ENCODE peak calls at places on chromosomes 12 and 14, in five cellular contexts. D, R, F, Z and K are unnamed samples.

GRCh38 chr14:53047302-53047701 is 96.5 kb upstream of the FERMT2 start:
- DNase-seq in D (no peak), R (no peak), F (no peak), Z (no peak), K (no peak)

GRCh38 chr12:18492372-18493025 is 231.2 kb downstream of the PIK3C2G start:
- DNase-seq in D (no peak), R (peak), F (no peak), Z (no peak), K (no peak)

GRCh38 chr14:68784995-68785816 is 7.7 kb downstream of the ZFP36L1 start:
- DNase-seq in D (no peak), R (peak), F (no peak), Z (no peak), K (no peak)

GRCh38 chr12:11669348-11669747 is 19.9 kb downstream of the ETV6 start:
- DNase-seq in D (no peak), R (no peak), F (no peak), Z (no peak), K (no peak)

GRCh38 chr14:62213516-62213915 is 451.3 kb downstream of the SNAPC1 start:
- DNase-seq in D (no peak), R (peak), F (no peak), Z (no peak), K (no peak)

GRCh38 chr12:110582286-110583136 is 607 bp downstream of the PPTC7 start:
- DNase-seq in D (peak), R (no peak), F (peak), Z (peak), K (peak)

GRCh38 chr12:130227641-130228040 is 65.4 kb downstream of the FZD10 start:
- DNase-seq in D (no peak), R (no peak), F (no peak), Z (no peak), K (no peak)

GRCh38 chr12:58310828-58311273 is 369.5 kb downstream of the ATP23 start:
- DNase-seq in D (no peak), R (peak), F (peak), Z (no peak), K (no peak)

GRCh38 chr12:64169999-64170398 is 52.1 kb downstream of the KICS2 start:
- DNase-seq in D (no peak), R (no peak), F (no peak), Z (no peak), K (no peak)

GRCh38 chr12:90978117-90978770 is 23.3 kb upstream of the CCER1 start:
- DNase-seq in D (no peak), R (peak), F (peak), Z (no peak), K (no peak)

GRCh38 chr12:70609739-70610491 is 27.3 kb downstream of the PTPRB start:
- DNase-seq in D (peak), R (peak), F (peak), Z (peak), K (peak)

GRCh38 chr14:66078031-66078430 is 408.1 kb upstream of the CCDC196 start:
- DNase-seq in D (no peak), R (no peak), F (no peak), Z (no peak), K (no peak)

GRCh38 chr14:36524874-36525745 is 5.1 kb upstream of the NKX2-1 start:
- DNase-seq in D (no peak), R (no peak), F (peak), Z (no peak), K (peak)

GRCh38 chr12:6047249-6048227 is 76.9 kb downstream of the VWF start:
- DNase-seq in D (no peak), R (peak), F (no peak), Z (no peak), K (no peak)

GRCh38 chr12:62724947-62725447 is 210.0 kb downstream of the PPM1H start:
- DNase-seq in D (peak), R (peak), F (peak), Z (no peak), K (no peak)

GRCh38 chr14:33414041-33414440 is 475.4 kb downstream of the NPAS3 start:
- DNase-seq in D (peak), R (no peak), F (peak), Z (no peak), K (no peak)

GRCh38 chr12:124867389-124867930 is 3.8 kb upstream of the SCARB1 start:
- DNase-seq in D (no peak), R (peak), F (peak), Z (no peak), K (no peak)

GRCh38 chr12:57518920-57519757 is 1.2 kb downstream of the DDIT3 start:
- DNase-seq in D (peak), R (peak), F (peak), Z (peak), K (no peak)

GRCh38 chr14:75119056-75119455 is 7.8 kb downstream of the NEK9 start:
- DNase-seq in D (no peak), R (no peak), F (no peak), Z (no peak), K (no peak)

GRCh38 chr14:102205560-102205959 is 65.9 kb downstream of the WDR20 start:
- DNase-seq in D (no peak), R (no peak), F (no peak), Z (no peak), K (no peak)

GRCh38 chr12:128381961-128382360 is 115.0 kb downstream of the TMEM132C start:
- DNase-seq in D (no peak), R (no peak), F (no peak), Z (no peak), K (no peak)

GRCh38 chr12:113591480-113591971 is 119.9 kb upstream of the LHX5 start:
- DNase-seq in D (no peak), R (no peak), F (peak), Z (no peak), K (peak)

GRCh38 chr14:103746706-103747105 is 31.1 kb downstream of the ZFYVE21 start:
- DNase-seq in D (no peak), R (peak), F (peak), Z (no peak), K (no peak)

GRCh38 chr14:33736979-33737378 is 213.9 kb downstream of the EGLN3 start:
- DNase-seq in D (no peak), R (no peak), F (no peak), Z (no peak), K (no peak)

GRCh38 chr14:103216399-103216798 is 93.1 kb downstream of the TNFAIP2 start:
- DNase-seq in D (no peak), R (no peak), F (no peak), Z (no peak), K (no peak)

GRCh38 chr12:24111101-24111500 is 161.6 kb upstream of the SOX5 start:
- DNase-seq in D (no peak), R (peak), F (no peak), Z (no peak), K (no peak)

GRCh38 chr12:92041742-92042141 is 103.9 kb downstream of the BTG1 start:
- DNase-seq in D (no peak), R (no peak), F (no peak), Z (no peak), K (no peak)

GRCh38 chr12:85029456-85029855 is 6.6 kb downstream of the TSPAN19 start:
- DNase-seq in D (no peak), R (peak), F (peak), Z (no peak), K (no peak)

GRCh38 chr12:67720383-67720856 is 71.9 kb downstream of the DYRK2 start:
- DNase-seq in D (no peak), R (peak), F (peak), Z (no peak), K (no peak)

GRCh38 chr12:100656806-100657205 is 83.3 kb downstream of the GAS2L3 start:
- DNase-seq in D (no peak), R (no peak), F (no peak), Z (no peak), K (no peak)

GRCh38 chr12:55720071-55720564 is at the start of gene RDH5:
- DNase-seq in D (peak), R (peak), F (no peak), Z (no peak), K (no peak)

GRCh38 chr14:21055473-21056117 is 2.0 kb upstream of the RNASE8 start:
- DNase-seq in D (no peak), R (no peak), F (no peak), Z (no peak), K (no peak)

GRCh38 chr12:63787306-63787705 is 7.6 kb downstream of the RXYLT1 start:
- DNase-seq in D (no peak), R (peak), F (no peak), Z (no peak), K (no peak)

GRCh38 chr14:64878775-64879634 is 702 bp downstream of the SPTB start:
- DNase-seq in D (no peak), R (no peak), F (peak), Z (no peak), K (peak)

GRCh38 chr14:101008196-101008595 is 104.7 kb upstream of the RTL1 start:
- DNase-seq in D (no peak), R (no peak), F (no peak), Z (no peak), K (no peak)

GRCh38 chr12:80567391-80567790 is 123.4 kb downstream of the PTPRQ start:
- DNase-seq in D (no peak), R (peak), F (no peak), Z (no peak), K (no peak)

DNA sequence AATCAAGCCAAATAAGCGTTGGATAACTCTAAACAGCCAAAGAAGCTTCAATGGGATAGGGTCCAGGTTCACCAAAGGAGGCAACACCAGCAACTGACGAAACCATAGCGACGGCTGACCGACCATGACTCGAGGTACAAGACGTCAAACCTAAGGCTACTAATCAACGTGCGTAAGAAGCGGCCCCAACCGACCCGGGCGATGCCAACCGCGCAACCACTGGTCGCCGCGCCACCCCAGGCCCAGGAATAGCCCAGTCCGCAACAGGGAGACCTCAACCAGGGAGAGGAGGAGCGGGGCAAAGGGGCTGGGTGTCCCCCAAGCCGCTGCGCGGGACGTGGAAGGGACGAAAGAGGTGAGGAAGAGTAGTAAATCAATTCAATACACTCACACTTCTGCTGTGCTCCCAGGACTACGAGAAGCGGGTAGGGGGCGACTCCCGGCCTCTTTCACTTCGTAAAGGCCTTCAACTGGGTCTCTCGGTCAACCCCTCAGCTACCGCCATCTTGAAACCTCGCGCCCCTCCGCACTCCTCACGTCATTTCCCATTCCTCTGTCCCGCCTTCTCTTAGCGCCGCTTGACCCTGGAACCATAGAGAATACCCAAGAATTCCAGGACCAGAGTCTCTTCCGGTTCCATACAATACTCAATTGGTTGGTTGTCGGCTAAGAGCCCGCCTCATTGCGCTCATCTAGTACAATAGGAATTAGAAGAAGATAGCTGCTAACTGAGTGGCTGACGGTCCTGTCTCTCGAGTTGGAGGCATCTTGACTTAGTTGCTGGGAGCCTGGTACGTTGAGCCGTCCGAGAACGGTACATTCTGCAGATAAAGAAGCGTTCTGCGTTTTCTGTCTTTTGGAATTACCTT is at the start of the genes C12orf60 and WBP11:
- DNase-seq in D (peak), R (peak), F (peak), Z (peak), K (peak)
- TF ChIP-seq CTCF in D (no peak), R (no peak), F (no peak), Z (no peak), K (no peak)

GRCh38 chr12:105281694-105282049 is 45.7 kb upstream of the APPL2 start:
- DNase-seq in D (no peak), R (no peak), F (no peak), Z (no peak), K (no peak)
- TF ChIP-seq CTCF in D (no peak), R (peak), F (no peak), Z (no peak), K (no peak)

DNA sequence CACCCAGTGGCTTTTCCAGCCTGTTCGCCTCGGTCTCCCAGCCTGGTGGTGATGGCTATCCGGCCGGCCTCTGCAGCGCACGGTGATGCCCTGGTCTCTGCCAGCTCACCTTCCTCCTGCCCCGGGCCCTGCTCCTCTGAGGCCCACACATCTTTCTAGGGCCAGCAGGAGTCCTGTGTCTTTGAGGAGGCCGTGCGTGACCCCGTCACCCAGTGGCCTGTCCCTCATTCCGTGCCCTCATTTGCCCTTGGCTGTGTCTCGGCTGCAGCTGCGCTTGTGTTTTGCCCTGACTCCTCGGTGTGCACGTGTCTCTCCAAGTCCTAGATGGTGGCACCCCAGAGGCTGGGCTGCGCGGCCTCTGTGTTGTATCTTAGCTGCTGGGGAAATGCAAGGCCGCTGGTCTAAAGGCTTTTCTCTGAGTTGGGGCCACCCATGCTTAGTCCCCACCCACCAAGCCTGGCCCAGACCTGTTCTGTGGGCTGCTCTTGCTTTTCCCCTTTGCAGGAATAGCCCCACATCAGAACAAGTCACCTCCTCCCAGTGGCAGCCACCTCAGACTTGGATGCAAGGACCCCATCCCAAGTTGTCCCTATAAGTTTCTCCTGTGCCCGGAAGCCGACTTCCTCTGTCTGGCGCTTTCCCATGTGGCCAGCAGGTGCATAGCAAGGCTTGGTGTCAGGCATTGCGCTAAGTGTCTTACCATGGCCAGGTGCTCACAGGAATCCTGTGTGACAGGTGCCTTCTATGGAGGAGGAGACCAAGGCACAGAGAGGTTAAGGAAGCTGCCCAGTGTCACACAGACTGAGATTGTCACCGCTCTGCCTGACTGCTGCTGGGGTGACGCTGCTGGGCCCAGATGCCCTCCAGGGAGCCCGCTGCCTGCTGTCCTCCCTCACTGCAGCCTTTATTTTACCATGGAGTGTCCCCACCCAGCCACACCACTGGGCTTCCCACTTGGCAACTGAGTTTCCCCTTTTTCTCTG is 64.5 kb downstream of the TSPAN9 start:
- DNase-seq in D (no peak), R (no peak), F (no peak), Z (no peak), K (no peak)
- TF ChIP-seq CTCF in D (no peak), R (peak), F (no peak), Z (no peak), K (no peak)

GRCh38 chr14:44149597-44149996 is 357.5 kb downstream of the FSCB start:
- DNase-seq in D (no peak), R (no peak), F (peak), Z (no peak), K (peak)
- TF ChIP-seq CTCF in D (no peak), R (no peak), F (no peak), Z (no peak), K (no peak)

DNA sequence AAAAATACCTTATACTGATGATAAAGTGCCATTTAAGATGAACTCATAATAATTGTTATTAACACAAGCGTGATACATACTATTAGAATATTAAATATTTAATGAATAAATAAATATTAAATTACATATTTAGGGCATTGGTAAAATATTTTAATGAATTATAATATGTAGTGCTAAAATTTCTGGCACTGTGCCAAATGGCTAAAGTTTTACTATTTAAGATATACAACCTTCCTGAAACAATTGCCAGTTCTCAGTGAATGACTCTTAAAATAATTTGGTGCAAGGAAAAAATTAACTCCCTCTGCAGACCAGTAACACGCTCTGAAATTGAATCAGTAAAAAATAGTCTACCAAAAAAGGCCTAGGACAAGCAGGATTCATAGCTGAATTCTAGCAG is 428.9 kb upstream of the ATXN7L3B start:
- DNase-seq in D (no peak), R (no peak), F (no peak), Z (no peak), K (no peak)
- TF ChIP-seq CTCF in D (no peak), R (no peak), F (no peak), Z (no peak), K (no peak)

GRCh38 chr14:81252278-81252677 is 31.5 kb upstream of the GTF2A1 start:
- DNase-seq in D (no peak), R (no peak), F (peak), Z (no peak), K (no peak)
- TF ChIP-seq CTCF in D (no peak), R (no peak), F (peak), Z (no peak), K (no peak)

GRCh38 chr12:74317078-74317581 is 220.5 kb upstream of the ATXN7L3B start:
- DNase-seq in D (no peak), R (peak), F (peak), Z (no peak), K (peak)
- TF ChIP-seq CTCF in D (no peak), R (peak), F (peak), Z (no peak), K (no peak)

DNA sequence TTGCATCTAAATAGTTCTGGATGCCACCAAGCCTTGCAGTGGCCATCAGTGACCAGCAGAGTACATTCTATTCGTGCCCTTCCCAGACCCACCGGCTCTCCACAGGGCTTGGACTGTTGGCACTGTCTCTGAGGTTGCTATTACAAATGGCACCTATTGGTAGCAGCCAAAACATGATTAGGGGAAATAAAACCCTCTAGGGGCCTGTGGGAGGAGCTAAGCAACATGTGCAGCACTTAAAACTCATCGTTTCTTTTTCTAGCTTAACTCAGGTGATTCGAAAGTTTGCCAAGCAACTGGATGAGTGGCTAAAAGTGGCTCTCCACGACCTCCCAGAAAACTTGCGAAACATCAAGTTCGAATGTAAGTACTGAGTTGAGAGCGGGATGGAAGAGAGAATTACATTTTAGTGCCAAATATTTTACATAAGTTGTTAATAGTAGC is 65.4 kb upstream of the RIC8B start:
- DNase-seq in D (no peak), R (no peak), F (no peak), Z (no peak), K (no peak)
- TF ChIP-seq CTCF in D (no peak), R (no peak), F (no peak), Z (no peak), K (no peak)